ENCODE peak calls at places on chromosomes 3 and 15, in ten cellular contexts. X is suprapubic skin, D is transverse colon, I is H1, U is HCT116, T is Panc1, M is endothelial cell of umbilical vein, Z is GM23338, A is stomach, P is sigmoid colon. J is an unnamed sample.

GRCh38 chr15:24924621-24925020 is 30.2 kb upstream of the SNRPN start:
- DNase-seq in X (no peak), D (no peak), I (no peak), U (no peak), T (no peak), M (peak; percentile 23), Z (no peak), A (no peak), P (no peak), J (no peak)

GRCh38 chr15:55741592-55742497 is 1.1 kb downstream of the PRTG start:
- DNase-seq in X (no peak), D (no peak), I (peak; percentile 60), U (no peak), T (no peak), M (peak; percentile 30), Z (peak; percentile 72), A (no peak), P (no peak), J (no peak)

GRCh38 chr15:71596672-71597071 is 213.7 kb upstream of the NR2E3 start:
- DNase-seq in X (no peak), D (peak; percentile 16), I (no peak), U (no peak), T (no peak), M (no peak), Z (peak; percentile 26), A (peak; percentile 81), P (peak; percentile 68), J (no peak)

GRCh38 chr3:58052373-58053273 is 44.4 kb downstream of the FLNB start:
- DNase-seq in X (peak; percentile 86), D (peak; percentile 78), I (no peak), U (peak; percentile 94), T (peak; percentile 87), M (peak; percentile 98), Z (no peak), A (peak; percentile 78), P (peak; percentile 94), J (no peak)

GRCh38 chr3:126106336-126107202 is 22.6 kb upstream of the SLC41A3 start:
- DNase-seq in X (no peak), D (no peak), I (peak; percentile 35), U (no peak), T (no peak), M (no peak), Z (no peak), A (no peak), P (peak; percentile 38), J (no peak)

GRCh38 chr3:61639991-61640390 is 78.6 kb downstream of the PTPRG start:
- DNase-seq in X (no peak), D (no peak), I (no peak), U (no peak), T (no peak), M (no peak), Z (no peak), A (no peak), P (no peak), J (no peak)

GRCh38 chr15:38687340-38687739 is 122.7 kb upstream of the RASGRP1 start:
- DNase-seq in X (no peak), D (no peak), I (no peak), U (no peak), T (no peak), M (no peak), Z (no peak), A (no peak), P (no peak), J (no peak)

GRCh38 chr3:67819447-67819846 is 165.0 kb upstream of the SUCLG2 start:
- DNase-seq in X (no peak), D (no peak), I (no peak), U (no peak), T (no peak), M (no peak), Z (peak; percentile 54), A (no peak), P (no peak), J (no peak)

GRCh38 chr3:15063238-15063637 is 1.9 kb downstream of the MRPS25 start:
- DNase-seq in X (no peak), D (no peak), I (no peak), U (no peak), T (no peak), M (no peak), Z (no peak), A (no peak), P (no peak), J (no peak)

GRCh38 chr3:14772533-14773138 is 46.1 kb upstream of the FGD5 start:
- DNase-seq in X (peak; percentile 53), D (no peak), I (peak; percentile 44), U (no peak), T (no peak), M (no peak), Z (no peak), A (no peak), P (no peak), J (peak; percentile 63)

GRCh38 chr3:56759532-56759931 is 42.2 kb downstream of the ARHGEF3 start:
- DNase-seq in X (no peak), D (no peak), I (no peak), U (no peak), T (no peak), M (no peak), Z (no peak), A (no peak), P (no peak), J (no peak)

GRCh38 chr15:41286665-41287333 is 45.6 kb downstream of the OIP5 start:
- DNase-seq in X (no peak), D (no peak), I (no peak), U (no peak), T (no peak), M (no peak), Z (no peak), A (no peak), P (no peak), J (no peak)

GRCh38 chr15:50024183-50024795 is 94.7 kb downstream of the ATP8B4 start:
- DNase-seq in X (no peak), D (no peak), I (no peak), U (no peak), T (no peak), M (no peak), Z (no peak), A (no peak), P (no peak), J (no peak)

GRCh38 chr3:133401374-133402135 is 1.7 kb downstream of the BFSP2 start:
- DNase-seq in X (peak; percentile 44), D (no peak), I (no peak), U (no peak), T (no peak), M (no peak), Z (no peak), A (no peak), P (peak; percentile 44), J (peak; percentile 39)

GRCh38 chr3:169772530-169772950 is 656 bp upstream of the MYNN start:
- DNase-seq in X (no peak), D (peak; percentile 78), I (no peak), U (peak; percentile 75), T (peak; percentile 80), M (peak; percentile 88), Z (peak; percentile 79), A (peak; percentile 76), P (peak; percentile 91), J (no peak)

GRCh38 chr3:136728918-136729317 is 23.3 kb downstream of the STAG1 start:
- DNase-seq in X (no peak), D (no peak), I (no peak), U (no peak), T (no peak), M (no peak), Z (peak; percentile 44), A (no peak), P (no peak), J (no peak)

GRCh38 chr3:194401815-194402461 is 2.9 kb upstream of the GP5 start:
- DNase-seq in X (no peak), D (no peak), I (no peak), U (no peak), T (no peak), M (no peak), Z (no peak), A (no peak), P (no peak), J (no peak)

GRCh38 chr3:158279584-158279983 is 169.7 kb downstream of the RSRC1 start:
- DNase-seq in X (no peak), D (no peak), I (no peak), U (no peak), T (no peak), M (no peak), Z (no peak), A (no peak), P (no peak), J (no peak)

GRCh38 chr3:164375995-164376394 is 702.3 kb downstream of the SI start:
- DNase-seq in X (no peak), D (no peak), I (no peak), U (no peak), T (no peak), M (no peak), Z (no peak), A (no peak), P (no peak), J (no peak)

GRCh38 chr3:50651445-50651844 is 23.3 kb upstream of the DOCK3 start:
- DNase-seq in X (no peak), D (no peak), I (no peak), U (no peak), T (no peak), M (no peak), Z (peak; percentile 22), A (no peak), P (no peak), J (no peak)
- H3K27ac ChIP-seq in X (no peak overlapping the region), D (no peak overlapping the region), I (no peak overlapping the region), U (no peak overlapping the region), T (no peak overlapping the region), M (no peak overlapping the region), Z (no peak overlapping the region), A (no peak overlapping the region), P (no peak overlapping the region), J (no peak overlapping the region)

GRCh38 chr3:112653881-112654300 is 12.9 kb upstream of the CCDC80 start:
- DNase-seq in X (no peak), D (no peak), I (no peak), U (no peak), T (no peak), M (no peak), Z (no peak), A (no peak), P (peak; percentile 83), J (no peak)
- TF ChIP-seq POLR2AphosphoS5 in X (no peak), D (peak; percentile 54), I (no peak), U (no peak), T (no peak), M (no peak), Z (no peak), A (no peak), P (peak; percentile 62), J (no peak)

GRCh38 chr15:60399246-60399915 is 1.6 kb upstream of the ANXA2 start:
- DNase-seq in X (no peak), D (no peak), I (no peak), U (no peak), T (no peak), M (no peak), Z (peak; percentile 45), A (no peak), P (peak; percentile 68), J (no peak)
- H3K27ac ChIP-seq in X (peak overlapping the region; percentile 100), D (peak overlapping the region; percentile 97), I (no peak overlapping the region), U (peak overlapping the region; percentile 96), T (peak overlapping the region; percentile 98), M (peak overlapping the region; percentile 89), Z (no peak overlapping the region), A (peak overlapping the region; percentile 98), P (peak overlapping the region; percentile 97), J (peak overlapping the region; percentile 2)

DNA sequence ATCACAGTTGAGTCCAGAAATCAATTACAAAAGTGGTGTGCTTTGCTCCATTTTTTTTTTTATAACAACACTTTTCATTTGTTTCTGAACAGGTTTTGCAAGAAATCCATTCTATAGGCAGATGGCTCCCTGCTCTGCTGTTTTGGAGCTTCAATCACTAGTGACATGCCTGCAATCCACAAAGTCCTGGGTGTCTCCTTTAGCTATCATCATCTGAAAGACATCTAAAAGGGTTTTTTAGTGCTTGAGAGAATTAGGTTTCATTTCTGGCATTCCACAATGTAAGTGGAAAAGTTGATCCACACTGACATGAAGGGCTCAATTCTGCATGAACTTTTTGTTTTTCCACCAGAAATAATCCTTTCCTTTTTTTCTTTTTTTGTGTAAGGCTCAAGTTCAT is 24.0 kb upstream of the MEIS2 start:
- DNase-seq in X (no peak), D (no peak), I (no peak), U (no peak), T (no peak), M (no peak), Z (no peak), A (no peak), P (no peak), J (no peak)
- TF ChIP-seq POLR2AphosphoS5 in X (no peak), D (no peak), I (no peak), U (no peak), T (no peak), M (no peak), Z (no peak), A (no peak), P (no peak), J (no peak)